ENCODE peak calls at places on chromosomes 5 and 9, in four cellular contexts. A is cardiac muscle cell, C is breast epithelium, W is uterus. K is an unnamed sample. For H3K36me3 and H3K4me1, the result is how much of the 10 kb centered on the place peaks cover.

GRCh38 chr5:111146053-111146452 is 53.9 kb downstream of the WDR36 start:
- DNase-seq in A (no peak), C (no peak), W (no peak), K (no peak)

GRCh38 chr5:1789838-1790462 is 9.7 kb downstream of the MRPL36 start:
- DNase-seq in A (peak), C (no peak), W (no peak), K (peak)

GRCh38 chr5:121949885-121950284 is 11.9 kb upstream of the SRFBP1 start:
- DNase-seq in A (peak), C (no peak), W (no peak), K (no peak)

GRCh38 chr9:20205821-20206220 is 416.5 kb downstream of the MLLT3 start:
- DNase-seq in A (peak), C (no peak), W (no peak), K (no peak)

GRCh38 chr9:72592501-72593403 is 71.3 kb downstream of the TMC1 start:
- DNase-seq in A (peak), C (no peak), W (peak), K (no peak)

GRCh38 chr9:98341157-98342102 is 86.0 kb upstream of the TBC1D2 start:
- DNase-seq in A (no peak), C (no peak), W (no peak), K (no peak)

GRCh38 chr5:81696418-81697397 is 54.2 kb downstream of the SSBP2 start:
- DNase-seq in A (no peak), C (no peak), W (no peak), K (no peak)

GRCh38 chr9:38687389-38687842 is 32.5 kb downstream of the FAM240B start:
- DNase-seq in A (peak), C (peak), W (no peak), K (peak)

GRCh38 chr5:99706160-99706559 is 777.4 kb upstream of the CHD1 start:
- DNase-seq in A (no peak), C (no peak), W (no peak), K (no peak)

GRCh38 chr5:11385251-11385900 is 518.9 kb downstream of the CTNND2 start:
- DNase-seq in A (no peak), C (no peak), W (no peak), K (no peak)

GRCh38 chr9:81693639-81694378 is 4.5 kb upstream of the TLE1 start:
- DNase-seq in A (no peak), C (no peak), W (no peak), K (no peak)

GRCh38 chr5:34487202-34487879 is 168.8 kb upstream of the RAI14 start:
- DNase-seq in A (peak), C (no peak), W (no peak), K (no peak)

GRCh38 chr5:1349246-1349645 is 4.3 kb upstream of the CLPTM1L start:
- DNase-seq in A (no peak), C (no peak), W (no peak), K (no peak)

GRCh38 chr5:140259509-140259908 is 43.4 kb downstream of the PFDN1 start:
- DNase-seq in A (no peak), C (no peak), W (no peak), K (no peak)

GRCh38 chr9:129739432-129739831 is 13.4 kb downstream of the PTGES start:
- DNase-seq in A (no peak), C (no peak), W (no peak), K (no peak)

GRCh38 chr5:145345883-145346282 is 489.3 kb downstream of the PRELID2 start:
- DNase-seq in A (no peak), C (no peak), W (no peak), K (no peak)

GRCh38 chr5:31156761-31157160 is 36.7 kb upstream of the CDH6 start:
- DNase-seq in A (no peak), C (no peak), W (no peak), K (no peak)

GRCh38 chr9:95127249-95128176 is 190.0 kb downstream of the FANCC start:
- DNase-seq in A (peak), C (peak), W (peak), K (peak)

GRCh38 chr5:109921735-109922395 is 232.1 kb downstream of the MAN2A1 start:
- DNase-seq in A (no peak), C (no peak), W (no peak), K (no peak)

DNA sequence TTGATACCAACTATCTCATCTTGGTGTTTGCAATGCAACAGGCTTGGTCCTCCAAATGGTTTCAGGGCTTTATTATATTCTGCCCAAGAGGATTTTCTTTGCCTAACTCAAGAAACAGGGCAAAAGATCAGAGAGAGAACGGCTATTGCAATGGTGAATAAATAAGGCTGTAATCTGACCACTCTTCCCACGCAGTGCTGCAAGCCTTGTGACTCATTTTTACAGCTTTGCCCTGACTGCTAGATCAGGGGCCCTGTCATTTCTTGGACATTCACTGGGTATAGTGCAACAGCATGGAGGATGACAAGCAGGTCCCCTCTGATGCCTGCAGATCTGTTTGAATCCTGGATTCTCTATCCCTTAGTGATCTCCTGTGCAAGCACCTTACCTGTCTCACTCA is 459.1 kb downstream of the EBF1 start:
- DNase-seq in A (peak), C (no peak), W (peak), K (no peak)
- H3K27ac ChIP-seq in A (no peak), C (no peak), W (no peak), K (no peak)

GRCh38 chr5:178227929-178228328 is 4.7 kb downstream of the PHYKPL start:
- DNase-seq in A (no peak), C (no peak), W (no peak), K (no peak)

GRCh38 chr5:178228609-178229008 is 4.0 kb downstream of the PHYKPL start:
- DNase-seq in A (no peak), C (no peak), W (no peak), K (peak)

GRCh38 chr5:178230879-178231735 is 1.5 kb downstream of the PHYKPL start:
- DNase-seq in A (peak), C (no peak), W (no peak), K (peak)

GRCh38 chr5:178231736-178232123 is 872 bp downstream of the PHYKPL start:
- DNase-seq in A (no peak), C (no peak), W (peak), K (no peak)

DNA sequence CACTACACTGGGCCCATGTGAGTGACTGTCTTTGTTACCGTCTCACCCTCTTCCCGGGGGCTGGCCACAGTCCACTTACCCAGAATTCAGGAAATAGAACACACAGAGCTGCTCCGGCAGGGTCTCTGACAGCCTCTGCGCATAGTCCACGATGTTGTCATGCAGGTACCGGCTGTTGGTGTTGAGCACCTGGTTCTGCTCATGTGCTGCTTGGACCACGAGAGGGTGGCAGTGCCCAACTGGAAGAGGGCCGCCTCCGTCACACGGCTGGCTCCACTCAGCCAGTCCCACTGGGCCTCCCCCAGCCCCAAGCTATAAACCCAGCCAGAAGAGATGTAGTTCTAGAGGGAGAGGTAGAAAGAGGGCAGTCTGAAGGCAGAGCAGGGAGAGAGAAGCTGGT is 2.7 kb downstream of the PHYKPL start:
- DNase-seq in A (no peak), C (no peak), W (no peak), K (peak)
- H3K36me3 ChIP-seq in A (under half), C (under half), W (under half), K (under half)

GRCh38 chr5:167940911-167941310 is 350.5 kb upstream of the WWC1 start:
- DNase-seq in A (no peak), C (no peak), W (no peak), K (no peak)

GRCh38 chr5:167945542-167946384 is 345.7 kb upstream of the WWC1 start:
- DNase-seq in A (peak), C (peak), W (no peak), K (peak)

GRCh38 chr5:167944121-167944858 is 347.2 kb upstream of the WWC1 start:
- DNase-seq in A (no peak), C (no peak), W (no peak), K (no peak)

GRCh38 chr5:167939686-167940085 is 351.8 kb upstream of the WWC1 start:
- DNase-seq in A (no peak), C (no peak), W (no peak), K (no peak)

DNA sequence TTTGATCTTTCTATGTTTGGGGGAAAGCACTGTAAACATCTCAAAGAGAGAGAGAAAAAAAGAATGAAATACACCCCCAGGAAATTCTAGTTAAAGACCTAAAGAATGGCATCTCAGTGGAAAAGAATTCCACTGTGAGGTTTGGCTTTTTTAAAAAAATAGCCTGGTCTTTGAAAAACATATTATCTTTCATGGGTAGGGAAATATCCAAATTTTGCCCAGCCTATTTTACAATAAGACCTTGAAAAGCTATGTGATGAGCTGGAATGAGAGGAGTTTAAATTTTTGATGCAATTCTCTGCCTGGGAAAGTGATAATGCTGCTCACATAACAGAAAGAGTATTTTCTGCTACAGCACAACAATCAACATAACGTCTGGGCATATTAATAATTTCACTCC is 348.1 kb upstream of the WWC1 start:
- DNase-seq in A (no peak), C (no peak), W (no peak), K (no peak)
- H3K4me1 ChIP-seq in A (under half), C (under half), W (under half), K (under half)

GRCh38 chr5:142320427-142320732 is 4.4 kb downstream of the SPRY4 start:
- DNase-seq in A (no peak), C (no peak), W (no peak), K (no peak)

GRCh38 chr5:142319560-142320426 is 5.0 kb downstream of the SPRY4 start:
- DNase-seq in A (no peak), C (no peak), W (no peak), K (no peak)

GRCh38 chr5:142319105-142319504 is 5.7 kb downstream of the SPRY4 start:
- DNase-seq in A (no peak), C (no peak), W (no peak), K (no peak)

GRCh38 chr5:142322403-142322746 is 2.4 kb downstream of the SPRY4 start:
- DNase-seq in A (no peak), C (no peak), W (no peak), K (no peak)

DNA sequence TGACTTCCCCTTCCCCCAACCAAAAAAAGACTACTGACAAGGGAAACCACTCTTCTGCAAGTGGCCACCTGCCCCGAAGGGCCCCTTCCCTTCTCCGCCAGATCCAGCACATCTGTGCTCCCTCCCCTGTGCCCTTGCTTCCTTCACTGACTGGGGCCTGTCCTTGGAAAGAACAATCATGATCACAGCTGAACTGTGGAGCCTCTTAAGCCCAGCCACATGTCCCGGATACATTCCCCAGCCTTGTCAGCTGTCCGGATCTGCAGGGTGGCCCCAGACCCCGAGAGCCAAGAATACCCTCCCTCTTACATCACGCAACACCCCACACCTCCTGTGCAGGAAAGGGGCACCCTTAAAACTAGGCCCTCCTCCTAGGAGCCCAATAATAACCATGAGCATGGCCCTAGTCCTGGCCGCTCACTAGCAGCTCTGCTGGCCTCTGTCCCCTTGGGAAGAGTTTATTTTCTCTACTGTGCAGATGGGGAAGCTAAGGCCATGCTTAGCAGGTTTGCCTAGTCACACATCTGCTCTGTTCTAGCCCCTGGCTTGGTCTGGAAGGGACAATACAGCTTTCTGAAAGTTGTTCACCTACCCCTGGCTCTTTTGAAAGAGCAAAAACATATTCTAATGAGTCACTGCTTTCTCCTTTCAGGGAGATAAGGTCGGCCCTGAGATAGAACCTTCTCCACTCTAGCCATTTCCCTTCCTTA is 3.8 kb downstream of the SPRY4 start:
- DNase-seq in A (peak), C (no peak), W (no peak), K (no peak)
- H3K27ac ChIP-seq in A (peak), C (peak), W (peak), K (peak)

DNA sequence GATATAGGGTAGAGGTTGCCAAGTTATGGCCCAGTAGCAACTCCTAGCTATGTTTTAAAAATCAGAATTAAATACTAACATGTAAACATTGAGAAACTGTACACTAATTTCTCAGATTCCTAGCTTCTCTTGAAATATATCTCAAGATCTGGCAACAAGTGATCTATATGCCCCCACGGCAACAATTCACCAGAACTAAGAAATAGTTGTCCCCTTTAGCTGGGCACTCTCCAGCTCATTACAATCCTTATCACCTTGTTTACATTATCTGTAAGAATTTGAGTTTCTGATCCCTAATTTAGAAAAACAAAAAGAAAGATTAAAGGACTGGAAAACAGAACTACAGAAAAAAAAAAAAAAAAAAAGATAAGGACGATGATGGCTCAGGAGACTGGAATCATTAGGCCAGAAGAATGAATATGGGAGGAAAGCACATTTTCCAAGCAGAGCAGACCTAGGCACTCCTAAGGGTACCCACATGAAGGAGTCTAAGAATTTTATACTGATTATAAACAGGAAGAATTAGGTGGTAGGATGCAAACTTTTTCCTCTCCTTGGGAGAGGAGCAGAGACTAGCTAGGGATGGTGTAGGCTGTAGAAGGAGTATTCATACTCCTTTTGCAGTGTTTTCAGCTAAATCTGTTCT is 22.9 kb downstream of the INIP start:
- DNase-seq in A (peak), C (no peak), W (no peak), K (no peak)
- H3K36me3 ChIP-seq in A (under half), C (under half), W (under half), K (under half)

DNA sequence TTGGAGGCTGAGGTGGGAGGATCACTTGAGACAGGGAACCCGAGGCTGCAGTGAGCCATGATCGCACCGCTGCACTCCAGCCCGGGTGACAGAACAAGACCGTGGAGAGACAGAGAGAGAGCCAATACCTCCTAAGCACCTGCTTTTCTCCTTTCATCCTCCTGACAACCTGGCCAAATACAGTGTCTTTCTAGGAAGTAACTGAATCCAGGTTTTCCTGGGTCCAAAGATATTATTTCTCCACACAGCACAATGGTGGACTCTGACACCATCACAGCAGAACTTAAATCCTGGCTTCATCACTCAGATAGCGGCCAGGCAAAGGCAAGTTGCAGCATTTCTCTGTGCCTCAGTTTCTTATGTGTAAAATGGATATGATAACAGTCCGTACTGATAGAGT is 21.9 kb downstream of the DUSP1 start:
- DNase-seq in A (no peak), C (no peak), W (no peak), K (no peak)
- H3K4me1 ChIP-seq in A (under half), C (under half), W (under half), K (under half)

DNA sequence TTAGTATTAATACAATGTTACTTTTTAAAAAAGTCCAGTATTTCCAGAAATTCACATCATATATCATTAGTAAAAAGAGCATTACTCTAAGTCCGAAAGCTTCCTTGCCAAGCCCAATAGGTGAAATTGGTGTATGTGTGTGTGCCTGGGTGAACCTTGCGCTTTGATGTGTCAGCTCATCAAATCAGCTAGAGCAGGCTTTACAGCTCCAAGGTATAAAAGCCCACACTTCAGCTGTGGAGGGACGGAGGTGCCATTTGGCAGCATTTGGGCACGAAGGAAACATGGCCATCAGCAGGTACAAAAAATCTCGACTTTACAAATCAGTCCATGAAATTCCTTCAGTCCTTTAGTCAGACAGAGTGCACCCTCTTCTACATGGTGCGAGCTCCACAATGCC is 76.5 kb upstream of the IL7R start:
- DNase-seq in A (no peak), C (no peak), W (no peak), K (no peak)
- H3K27ac ChIP-seq in A (no peak), C (no peak), W (no peak), K (no peak)

GRCh38 chr9:134152022-134152448 is 12.3 kb downstream of the RNU6ATAC start:
- DNase-seq in A (no peak), C (no peak), W (no peak), K (peak)
- H3K36me3 ChIP-seq in A (under half), C (under half), W (under half), K (under half)

GRCh38 chr5:157596449-157596848 is 20.9 kb upstream of the ADAM19 start:
- DNase-seq in A (no peak), C (no peak), W (no peak), K (no peak)
- H3K4me1 ChIP-seq in A (under half), C (under half), W (under half), K (under half)